ENCODE peak calls at places on chromosome 14, in seven cellular contexts. One of them, this sample, is unnamed.
A peak's percentile ranks its signal among the peaks of the same experiment; 100 is the strongest.

GRCh38 chr14:87014854-87015253 is 978.1 kb downstream of the GALC start:
- DNase-seq in amniotic epithelial cell: no peak
- DNase-seq in NCI-H1436 treated with DMSO at 0.1 percent for 48 hours: no peak
- DNase-seq in A549: no peak
- DNase-seq in lower leg skin: no peak
- DNase-seq in stomach: no peak
- DNase-seq in stimulated activated CD8-positive, alpha-beta memory T cell treated with anti-CD3 and anti-CD28 coated beads, Interleukin-4, amount 100 ng/mL, for 4 hours: no peak
- DNase-seq in this sample: peak; percentile 9

GRCh38 chr14:90698379-90698869 is 117.8 kb downstream of the TTC7B start:
- DNase-seq in amniotic epithelial cell: peak; percentile 85
- DNase-seq in NCI-H1436 treated with DMSO at 0.1 percent for 48 hours: no peak
- DNase-seq in A549: no peak
- DNase-seq in lower leg skin: peak; percentile 36
- DNase-seq in stomach: no peak
- DNase-seq in stimulated activated CD8-positive, alpha-beta memory T cell treated with anti-CD3 and anti-CD28 coated beads, Interleukin-4, amount 100 ng/mL, for 4 hours: no peak
- DNase-seq in this sample: peak; percentile 64

GRCh38 chr14:78316711-78317110 is 146.5 kb downstream of the NRXN3 start:
- DNase-seq in amniotic epithelial cell: no peak
- DNase-seq in NCI-H1436 treated with DMSO at 0.1 percent for 48 hours: no peak
- DNase-seq in A549: no peak
- DNase-seq in lower leg skin: peak; percentile 19
- DNase-seq in stomach: no peak
- DNase-seq in stimulated activated CD8-positive, alpha-beta memory T cell treated with anti-CD3 and anti-CD28 coated beads, Interleukin-4, amount 100 ng/mL, for 4 hours: no peak
- DNase-seq in this sample: no peak

GRCh38 chr14:77882098-77882497 is 82.2 kb downstream of the ADCK1 start:
- DNase-seq in amniotic epithelial cell: no peak
- DNase-seq in NCI-H1436 treated with DMSO at 0.1 percent for 48 hours: peak; percentile 15
- DNase-seq in A549: no peak
- DNase-seq in lower leg skin: no peak
- DNase-seq in stomach: no peak
- DNase-seq in stimulated activated CD8-positive, alpha-beta memory T cell treated with anti-CD3 and anti-CD28 coated beads, Interleukin-4, amount 100 ng/mL, for 4 hours: no peak
- DNase-seq in this sample: no peak

GRCh38 chr14:53601409-53601808 is 355.2 kb downstream of the BMP4 start:
- DNase-seq in amniotic epithelial cell: no peak
- DNase-seq in NCI-H1436 treated with DMSO at 0.1 percent for 48 hours: no peak
- DNase-seq in A549: no peak
- DNase-seq in lower leg skin: no peak
- DNase-seq in stomach: no peak
- DNase-seq in stimulated activated CD8-positive, alpha-beta memory T cell treated with anti-CD3 and anti-CD28 coated beads, Interleukin-4, amount 100 ng/mL, for 4 hours: no peak
- DNase-seq in this sample: no peak

GRCh38 chr14:105093426-105094192 is 28.4 kb upstream of the GPR132 start:
- DNase-seq in amniotic epithelial cell: peak; percentile 71
- DNase-seq in NCI-H1436 treated with DMSO at 0.1 percent for 48 hours: no peak
- DNase-seq in A549: peak; percentile 85
- DNase-seq in lower leg skin: no peak
- DNase-seq in stomach: peak; percentile 83
- DNase-seq in stimulated activated CD8-positive, alpha-beta memory T cell treated with anti-CD3 and anti-CD28 coated beads, Interleukin-4, amount 100 ng/mL, for 4 hours: peak; percentile 34
- DNase-seq in this sample: peak; percentile 95

GRCh38 chr14:64364907-64365306 is 23.2 kb upstream of the MTHFD1 start:
- DNase-seq in amniotic epithelial cell: peak; percentile 87
- DNase-seq in NCI-H1436 treated with DMSO at 0.1 percent for 48 hours: no peak
- DNase-seq in A549: no peak
- DNase-seq in lower leg skin: no peak
- DNase-seq in stomach: no peak
- DNase-seq in stimulated activated CD8-positive, alpha-beta memory T cell treated with anti-CD3 and anti-CD28 coated beads, Interleukin-4, amount 100 ng/mL, for 4 hours: no peak
- DNase-seq in this sample: no peak

GRCh38 chr14:21088687-21089086 is 9.8 kb downstream of the ZNF219 start:
- DNase-seq in amniotic epithelial cell: no peak
- DNase-seq in NCI-H1436 treated with DMSO at 0.1 percent for 48 hours: no peak
- DNase-seq in A549: no peak
- DNase-seq in lower leg skin: no peak
- DNase-seq in stomach: no peak
- DNase-seq in stimulated activated CD8-positive, alpha-beta memory T cell treated with anti-CD3 and anti-CD28 coated beads, Interleukin-4, amount 100 ng/mL, for 4 hours: no peak
- DNase-seq in this sample: no peak

GRCh38 chr14:69044296-69044695 is 65.2 kb upstream of the ACTN1 start:
- DNase-seq in amniotic epithelial cell: no peak
- DNase-seq in NCI-H1436 treated with DMSO at 0.1 percent for 48 hours: no peak
- DNase-seq in A549: no peak
- DNase-seq in lower leg skin: no peak
- DNase-seq in stomach: no peak
- DNase-seq in stimulated activated CD8-positive, alpha-beta memory T cell treated with anti-CD3 and anti-CD28 coated beads, Interleukin-4, amount 100 ng/mL, for 4 hours: no peak
- DNase-seq in this sample: peak; percentile 84

GRCh38 chr14:101494826-101495225 is 66.5 kb upstream of the DIO3 start:
- DNase-seq in amniotic epithelial cell: no peak
- DNase-seq in NCI-H1436 treated with DMSO at 0.1 percent for 48 hours: no peak
- DNase-seq in A549: no peak
- DNase-seq in lower leg skin: no peak
- DNase-seq in stomach: peak; percentile 17
- DNase-seq in stimulated activated CD8-positive, alpha-beta memory T cell treated with anti-CD3 and anti-CD28 coated beads, Interleukin-4, amount 100 ng/mL, for 4 hours: no peak
- DNase-seq in this sample: peak; percentile 2

GRCh38 chr14:63155511-63156189 is 48.6 kb upstream of the RHOJ start:
- DNase-seq in amniotic epithelial cell: peak; percentile 23
- DNase-seq in NCI-H1436 treated with DMSO at 0.1 percent for 48 hours: no peak
- DNase-seq in A549: no peak
- DNase-seq in lower leg skin: no peak
- DNase-seq in stomach: no peak
- DNase-seq in stimulated activated CD8-positive, alpha-beta memory T cell treated with anti-CD3 and anti-CD28 coated beads, Interleukin-4, amount 100 ng/mL, for 4 hours: no peak
- DNase-seq in this sample: no peak

GRCh38 chr14:104307627-104308401 is 169.4 kb downstream of the KIF26A start:
- DNase-seq in amniotic epithelial cell: no peak
- DNase-seq in NCI-H1436 treated with DMSO at 0.1 percent for 48 hours: no peak
- DNase-seq in A549: no peak
- DNase-seq in lower leg skin: no peak
- DNase-seq in stomach: no peak
- DNase-seq in stimulated activated CD8-positive, alpha-beta memory T cell treated with anti-CD3 and anti-CD28 coated beads, Interleukin-4, amount 100 ng/mL, for 4 hours: no peak
- DNase-seq in this sample: no peak

GRCh38 chr14:55684956-55685584 is 105.1 kb downstream of the KTN1 start:
- DNase-seq in amniotic epithelial cell: peak; percentile 24
- DNase-seq in NCI-H1436 treated with DMSO at 0.1 percent for 48 hours: no peak
- DNase-seq in A549: no peak
- DNase-seq in lower leg skin: no peak
- DNase-seq in stomach: no peak
- DNase-seq in stimulated activated CD8-positive, alpha-beta memory T cell treated with anti-CD3 and anti-CD28 coated beads, Interleukin-4, amount 100 ng/mL, for 4 hours: no peak
- DNase-seq in this sample: no peak

GRCh38 chr14:81401420-81402122 is 1.4 kb upstream of the STON2 start:
- DNase-seq in amniotic epithelial cell: peak; percentile 82
- DNase-seq in NCI-H1436 treated with DMSO at 0.1 percent for 48 hours: no peak
- DNase-seq in A549: peak; percentile 22
- DNase-seq in lower leg skin: peak; percentile 63
- DNase-seq in stomach: no peak
- DNase-seq in stimulated activated CD8-positive, alpha-beta memory T cell treated with anti-CD3 and anti-CD28 coated beads, Interleukin-4, amount 100 ng/mL, for 4 hours: no peak
- DNase-seq in this sample: no peak

GRCh38 chr14:69658664-69659261 is 47.4 kb downstream of the SUSD6 start:
- DNase-seq in amniotic epithelial cell: peak; percentile 34
- DNase-seq in NCI-H1436 treated with DMSO at 0.1 percent for 48 hours: no peak
- DNase-seq in A549: no peak
- DNase-seq in lower leg skin: no peak
- DNase-seq in stomach: no peak
- DNase-seq in stimulated activated CD8-positive, alpha-beta memory T cell treated with anti-CD3 and anti-CD28 coated beads, Interleukin-4, amount 100 ng/mL, for 4 hours: no peak
- DNase-seq in this sample: no peak

GRCh38 chr14:94031161-94031875 is 5.2 kb downstream of the OTUB2 start:
- DNase-seq in amniotic epithelial cell: no peak
- DNase-seq in NCI-H1436 treated with DMSO at 0.1 percent for 48 hours: no peak
- DNase-seq in A549: no peak
- DNase-seq in lower leg skin: no peak
- DNase-seq in stomach: no peak
- DNase-seq in stimulated activated CD8-positive, alpha-beta memory T cell treated with anti-CD3 and anti-CD28 coated beads, Interleukin-4, amount 100 ng/mL, for 4 hours: no peak
- DNase-seq in this sample: no peak

GRCh38 chr14:100419856-100420255 is 96.7 kb downstream of the SLC25A47 start:
- DNase-seq in amniotic epithelial cell: no peak
- DNase-seq in NCI-H1436 treated with DMSO at 0.1 percent for 48 hours: no peak
- DNase-seq in A549: no peak
- DNase-seq in lower leg skin: no peak
- DNase-seq in stomach: no peak
- DNase-seq in stimulated activated CD8-positive, alpha-beta memory T cell treated with anti-CD3 and anti-CD28 coated beads, Interleukin-4, amount 100 ng/mL, for 4 hours: no peak
- DNase-seq in this sample: peak; percentile 48

GRCh38 chr14:35122696-35123387 is 490 bp downstream of the PRORP start:
- DNase-seq in amniotic epithelial cell: peak; percentile 58
- DNase-seq in NCI-H1436 treated with DMSO at 0.1 percent for 48 hours: no peak
- DNase-seq in A549: peak; percentile 55
- DNase-seq in lower leg skin: no peak
- DNase-seq in stomach: no peak
- DNase-seq in stimulated activated CD8-positive, alpha-beta memory T cell treated with anti-CD3 and anti-CD28 coated beads, Interleukin-4, amount 100 ng/mL, for 4 hours: no peak
- DNase-seq in this sample: no peak

GRCh38 chr14:68824517-68825347 is 31.9 kb upstream of the ZFP36L1 start:
- DNase-seq in amniotic epithelial cell: peak; percentile 64
- DNase-seq in NCI-H1436 treated with DMSO at 0.1 percent for 48 hours: no peak
- DNase-seq in A549: peak; percentile 80
- DNase-seq in lower leg skin: peak; percentile 69
- DNase-seq in stomach: peak; percentile 91
- DNase-seq in stimulated activated CD8-positive, alpha-beta memory T cell treated with anti-CD3 and anti-CD28 coated beads, Interleukin-4, amount 100 ng/mL, for 4 hours: no peak
- DNase-seq in this sample: peak; percentile 91

GRCh38 chr14:104103061-104104005 is 17.8 kb downstream of the ASPG start:
- DNase-seq in amniotic epithelial cell: no peak
- DNase-seq in NCI-H1436 treated with DMSO at 0.1 percent for 48 hours: no peak
- DNase-seq in A549: no peak
- DNase-seq in lower leg skin: no peak
- DNase-seq in stomach: no peak
- DNase-seq in stimulated activated CD8-positive, alpha-beta memory T cell treated with anti-CD3 and anti-CD28 coated beads, Interleukin-4, amount 100 ng/mL, for 4 hours: no peak
- DNase-seq in this sample: no peak

GRCh38 chr14:74945852-74946658 is 9.3 kb downstream of the PGF start:
- DNase-seq in amniotic epithelial cell: peak; percentile 48
- DNase-seq in NCI-H1436 treated with DMSO at 0.1 percent for 48 hours: no peak
- DNase-seq in A549: peak; percentile 95
- DNase-seq in lower leg skin: peak; percentile 67
- DNase-seq in stomach: peak; percentile 78
- DNase-seq in stimulated activated CD8-positive, alpha-beta memory T cell treated with anti-CD3 and anti-CD28 coated beads, Interleukin-4, amount 100 ng/mL, for 4 hours: peak; percentile 47
- DNase-seq in this sample: peak; percentile 87

GRCh38 chr14:67557118-67557517 is 24.0 kb downstream of the PLEKHH1 start:
- DNase-seq in amniotic epithelial cell: peak; percentile 53
- DNase-seq in NCI-H1436 treated with DMSO at 0.1 percent for 48 hours: no peak
- DNase-seq in A549: no peak
- DNase-seq in lower leg skin: no peak
- DNase-seq in stomach: no peak
- DNase-seq in stimulated activated CD8-positive, alpha-beta memory T cell treated with anti-CD3 and anti-CD28 coated beads, Interleukin-4, amount 100 ng/mL, for 4 hours: no peak
- DNase-seq in this sample: no peak

GRCh38 chr14:28381656-28382055 is 384.9 kb upstream of the FOXG1 start:
- DNase-seq in amniotic epithelial cell: peak; percentile 3
- DNase-seq in NCI-H1436 treated with DMSO at 0.1 percent for 48 hours: no peak
- DNase-seq in A549: no peak
- DNase-seq in lower leg skin: no peak
- DNase-seq in stomach: no peak
- DNase-seq in stimulated activated CD8-positive, alpha-beta memory T cell treated with anti-CD3 and anti-CD28 coated beads, Interleukin-4, amount 100 ng/mL, for 4 hours: no peak
- DNase-seq in this sample: no peak

GRCh38 chr14:44657688-44658388 is 150.8 kb upstream of the FSCB start:
- DNase-seq in amniotic epithelial cell: peak; percentile 26
- DNase-seq in NCI-H1436 treated with DMSO at 0.1 percent for 48 hours: no peak
- DNase-seq in A549: no peak
- DNase-seq in lower leg skin: no peak
- DNase-seq in stomach: no peak
- DNase-seq in stimulated activated CD8-positive, alpha-beta memory T cell treated with anti-CD3 and anti-CD28 coated beads, Interleukin-4, amount 100 ng/mL, for 4 hours: no peak
- DNase-seq in this sample: no peak

This sample was measured in WERI-Rb-1.